ENCODE peak calls at places on chromosomes 7 and 10, in eight cellular contexts. L, S, W, O, Z, N, V and I are unnamed samples.

GRCh38 chr7:132453825-132454224 is 122.4 kb downstream of the PLXNA4 start:
- DNase-seq in L (no peak), S (no peak), W (no peak), O (no peak), Z (no peak), N (no peak), V (no peak), I (peak)

GRCh38 chr7:155887174-155887525 is 74.9 kb upstream of the SHH start:
- DNase-seq in L (no peak), S (no peak), W (no peak), O (no peak), Z (no peak), N (no peak), V (no peak), I (no peak)

GRCh38 chr7:128924706-128925588 is 12.8 kb upstream of the IRF5 start:
- DNase-seq in L (no peak), S (no peak), W (no peak), O (no peak), Z (peak), N (no peak), V (no peak), I (peak)

GRCh38 chr7:28955723-28956607 is 2.2 kb downstream of the TRIL start:
- DNase-seq in L (peak), S (no peak), W (peak), O (no peak), Z (peak), N (peak), V (peak), I (no peak)

GRCh38 chr7:112654322-112655216 is 135.6 kb downstream of the TMEM168 start:
- DNase-seq in L (no peak), S (no peak), W (no peak), O (no peak), Z (no peak), N (no peak), V (no peak), I (no peak)

GRCh38 chr7:36264123-36264916 is 111.3 kb downstream of the EEPD1 start:
- DNase-seq in L (no peak), S (no peak), W (no peak), O (no peak), Z (no peak), N (no peak), V (no peak), I (peak)

GRCh38 chr10:50929670-50930069 is 44.2 kb upstream of the A1CF start:
- DNase-seq in L (no peak), S (no peak), W (no peak), O (no peak), Z (no peak), N (no peak), V (no peak), I (no peak)

GRCh38 chr10:84059526-84059925 is 79.8 kb upstream of the GHITM start:
- DNase-seq in L (no peak), S (no peak), W (no peak), O (no peak), Z (no peak), N (no peak), V (no peak), I (no peak)

GRCh38 chr7:137804819-137805218 is 42.0 kb downstream of the DGKI start:
- DNase-seq in L (no peak), S (no peak), W (no peak), O (no peak), Z (no peak), N (no peak), V (no peak), I (no peak)

GRCh38 chr10:24683554-24683953 is 40.1 kb downstream of the ARHGAP21 start:
- DNase-seq in L (no peak), S (no peak), W (no peak), O (no peak), Z (no peak), N (no peak), V (no peak), I (no peak)

GRCh38 chr7:78047800-78048199 is 249.2 kb downstream of the PHTF2 start:
- DNase-seq in L (no peak), S (no peak), W (no peak), O (no peak), Z (no peak), N (no peak), V (no peak), I (no peak)

GRCh38 chr7:117588352-117588794 is 108.5 kb downstream of the CFTR start:
- DNase-seq in L (no peak), S (no peak), W (no peak), O (no peak), Z (no peak), N (no peak), V (no peak), I (no peak)

GRCh38 chr10:43965033-43965917 is 316.6 kb upstream of the ZNF32 start:
- DNase-seq in L (no peak), S (no peak), W (no peak), O (no peak), Z (no peak), N (no peak), V (no peak), I (peak)

GRCh38 chr10:110797416-110797815 is 74.3 kb upstream of the PDCD4 start:
- DNase-seq in L (no peak), S (no peak), W (no peak), O (no peak), Z (no peak), N (no peak), V (no peak), I (no peak)

GRCh38 chr7:22563115-22563514 is 63.1 kb upstream of the STEAP1B start:
- DNase-seq in L (peak), S (no peak), W (peak), O (no peak), Z (no peak), N (no peak), V (no peak), I (no peak)

GRCh38 chr7:12570148-12570528 is 382 bp upstream of the SCIN start:
- DNase-seq in L (no peak), S (no peak), W (peak), O (no peak), Z (peak), N (no peak), V (no peak), I (no peak)

GRCh38 chr7:88337556-88337955 is 30.9 kb upstream of the STEAP4 start:
- DNase-seq in L (no peak), S (no peak), W (no peak), O (no peak), Z (no peak), N (no peak), V (no peak), I (peak)

GRCh38 chr10:47261121-47261520 is 38.9 kb upstream of the GDF10 start:
- DNase-seq in L (peak), S (no peak), W (no peak), O (no peak), Z (no peak), N (no peak), V (no peak), I (peak)

GRCh38 chr7:93949468-93949867 is 27.9 kb downstream of the GNG11 start:
- DNase-seq in L (no peak), S (no peak), W (no peak), O (no peak), Z (no peak), N (no peak), V (no peak), I (no peak)